ENCODE peak calls at places on chromosomes 3 and 15, in seven cellular contexts. C is stimulated activated CD8-positive, alpha-beta memory T cell treated with anti-CD3 and anti-CD28 coated beads, Interleukin-15, amount 100 ng/mL, for 24 hours; W is endodermal cell; F is immature natural killer cell; B is upper lobe of left lung; H is HCEC 1CT; K is DND-41. X is an unnamed sample.

GRCh38 chr15:61879219-61879618 is 181.0 kb downstream of the VPS13C start:
- DNase-seq in F (no peak), K (no peak), C (no peak), H (no peak), W (no peak), B (no peak), X (no peak)

GRCh38 chr3:42780892-42781700 is 8.0 kb upstream of the CCDC13 start:
- DNase-seq in F (peak), W (no peak), C (no peak), K (peak), H (peak), B (no peak), X (peak)

GRCh38 chr3:40035177-40035576 is 225.8 kb downstream of the MYRIP start:
- DNase-seq in K (no peak), C (no peak), B (no peak), W (no peak), H (peak), F (no peak), X (no peak)

GRCh38 chr3:28989646-28990089 is 291.2 kb upstream of the RBMS3 start:
- DNase-seq in C (no peak), F (no peak), B (no peak), K (no peak), H (no peak), W (no peak), X (no peak)

GRCh38 chr3:42741796-42742195 is 31.3 kb downstream of the CCDC13 start:
- DNase-seq in C (no peak), W (peak), K (no peak), B (no peak), H (no peak), F (no peak), X (no peak)

GRCh38 chr3:120780977-120781376 is 38.4 kb downstream of the GTF2E1 start:
- DNase-seq in C (no peak), F (no peak), H (peak), B (no peak), K (no peak), W (no peak), X (no peak)

GRCh38 chr3:173214576-173214975 is 73.5 kb upstream of the SPATA16 start:
- DNase-seq in H (no peak), B (no peak), C (no peak), F (no peak), K (no peak), W (no peak), X (no peak)

GRCh38 chr15:94174399-94174802 is 57.0 kb upstream of the MCTP2 start:
- DNase-seq in C (no peak), K (no peak), H (no peak), F (no peak), W (no peak), B (no peak), X (no peak)

GRCh38 chr3:151347432-151347831 is 18.1 kb upstream of the P2RY13 start:
- DNase-seq in H (no peak), C (no peak), W (no peak), K (peak), F (no peak), B (no peak), X (no peak)

GRCh38 chr3:45929042-45929679 is 14.1 kb upstream of the CXCR6 start:
- DNase-seq in H (peak), F (peak), B (no peak), C (peak), K (peak), W (peak), X (peak)

GRCh38 chr3:119733812-119734211 is 31.0 kb downstream of the CFAP91 start:
- DNase-seq in B (no peak), F (no peak), W (no peak), K (no peak), C (no peak), H (no peak), X (no peak)

GRCh38 chr15:43517354-43518072 is at the start of gene MAP1A:
- DNase-seq in C (no peak), H (peak), B (peak), W (peak), K (peak), F (no peak), X (peak)

GRCh38 chr3:175702956-175703355 is 843.8 kb downstream of the NAALADL2 start:
- DNase-seq in C (no peak), K (no peak), F (no peak), B (no peak), W (no peak), H (no peak), X (no peak)

GRCh38 chr15:74130089-74130848 is at the start of gene ISLR2:
- DNase-seq in C (no peak), F (no peak), K (no peak), B (peak), W (no peak), H (no peak), X (no peak)

GRCh38 chr3:138781012-138781470 is 53.7 kb downstream of the PIK3CB start:
- DNase-seq in C (no peak), B (no peak), K (peak), F (peak), H (no peak), W (no peak), X (no peak)

GRCh38 chr3:49017229-49017615 is 1.2 kb downstream of the DALRD3 start:
- DNase-seq in B (no peak), W (no peak), F (no peak), C (no peak), K (no peak), H (no peak), X (no peak)

GRCh38 chr3:157920804-157921203 is 185.4 kb downstream of the SHOX2 start:
- DNase-seq in B (no peak), W (no peak), H (no peak), C (no peak), K (no peak), F (no peak), X (no peak)

GRCh38 chr3:63912768-63913588 is 795 bp upstream of the SCAANT1 start:
- DNase-seq in H (peak), F (peak), B (no peak), W (peak), C (peak), K (peak), X (peak)

GRCh38 chr3:143363276-143363675 is 243.7 kb downstream of the CHST2 start:
- DNase-seq in C (no peak), W (no peak), K (peak), B (no peak), H (no peak), F (peak), X (no peak)

GRCh38 chr3:84683493-84683892 is 275.3 kb upstream of the CADM2 start:
- DNase-seq in C (no peak), H (no peak), F (no peak), K (no peak), B (no peak), W (no peak), X (no peak)

GRCh38 chr3:38207262-38208003 is 42.1 kb downstream of the OXSR1 start:
- DNase-seq in F (no peak), K (no peak), H (no peak), B (no peak), W (no peak), C (no peak), X (no peak)

GRCh38 chr15:70589221-70589620 is 174.1 kb downstream of the UACA start:
- DNase-seq in H (no peak), W (peak), C (no peak), F (no peak), K (no peak), B (no peak), X (no peak)

GRCh38 chr3:70250451-70250850 is 62.0 kb downstream of the MDFIC2 start:
- DNase-seq in W (no peak), B (no peak), F (no peak), K (no peak), C (no peak), H (no peak), X (no peak)

GRCh38 chr3:15420871-15421270 is 6.5 kb downstream of the METTL6 start:
- DNase-seq in K (no peak), B (no peak), C (no peak), W (no peak), H (peak), F (no peak), X (no peak)